ENCODE peak calls at places on chromosomes 13 and 19, in four cellular contexts. J is mesendoderm, G is mammary epithelial cell, L is hepatocyte. K is an unnamed sample. For H3K4me1, the result is how much of the 10 kb centered on the place peaks cover.

GRCh38 chr19:47404334-47405196 is 14.8 kb downstream of the MEIS3 start:
- DNase-seq in L (no peak), G (no peak), J (no peak), K (no peak)

GRCh38 chr19:5048727-5049553 is 80.0 kb downstream of the KDM4B start:
- DNase-seq in G (no peak), J (peak), L (peak), K (no peak)

GRCh38 chr13:78777973-78778372 is 119.0 kb upstream of the OBI1 start:
- DNase-seq in L (no peak), G (no peak), J (no peak), K (no peak)

GRCh38 chr19:46218160-46218559 is 11.4 kb upstream of the IGFL1 start:
- DNase-seq in J (peak), G (peak), L (peak), K (peak)

GRCh38 chr19:38326591-38326990 is 6.9 kb downstream of the KCNK6 start:
- DNase-seq in J (no peak), G (no peak), L (no peak), K (no peak)

GRCh38 chr19:33420821-33421220 is 47.3 kb downstream of the CEBPG start:
- DNase-seq in J (no peak), G (no peak), L (no peak), K (peak)

GRCh38 chr13:95367309-95367843 is 66.1 kb upstream of the ABCC4 start:
- DNase-seq in J (no peak), G (no peak), L (no peak), K (no peak)

GRCh38 chr13:49690133-49690989 is 925 bp downstream of the EBPL start:
- DNase-seq in L (peak), G (peak), J (peak), K (no peak)

GRCh38 chr19:34766386-34766785 is 6.6 kb downstream of the ZNF599 start:
- DNase-seq in L (no peak), G (no peak), J (no peak), K (no peak)

GRCh38 chr13:114149774-114150740 is 17.6 kb upstream of the RASA3 start:
- DNase-seq in J (no peak), G (no peak), L (no peak), K (peak)
- H3K4me1 ChIP-seq in J (under half), G (under half), L (under half), K (under half)

DNA sequence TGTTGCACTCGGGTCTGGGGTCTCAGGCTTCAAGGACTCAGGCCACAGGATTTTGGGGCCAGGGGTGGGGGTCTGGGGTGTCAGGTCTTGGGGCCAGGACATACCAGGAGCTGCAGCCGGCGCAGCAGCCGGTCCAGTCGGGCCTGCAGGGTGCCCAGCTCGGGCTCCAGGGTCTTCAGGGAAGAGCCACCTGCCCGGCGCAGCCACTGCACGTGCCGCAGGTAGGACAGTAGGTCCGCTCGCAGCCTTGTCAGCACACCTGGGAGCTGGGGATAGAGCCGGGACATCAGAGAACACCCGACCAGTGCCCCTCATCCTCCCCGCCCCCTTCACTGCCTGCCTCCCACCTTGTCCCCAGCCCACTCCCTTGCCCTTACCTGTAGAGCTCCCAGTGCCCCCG is 2.2 kb downstream of the IL11 start:
- DNase-seq in G (no peak), L (no peak), J (no peak), K (peak)
- H3K4me1 ChIP-seq in G (under half), L (under half), J (under half), K (under half)

DNA sequence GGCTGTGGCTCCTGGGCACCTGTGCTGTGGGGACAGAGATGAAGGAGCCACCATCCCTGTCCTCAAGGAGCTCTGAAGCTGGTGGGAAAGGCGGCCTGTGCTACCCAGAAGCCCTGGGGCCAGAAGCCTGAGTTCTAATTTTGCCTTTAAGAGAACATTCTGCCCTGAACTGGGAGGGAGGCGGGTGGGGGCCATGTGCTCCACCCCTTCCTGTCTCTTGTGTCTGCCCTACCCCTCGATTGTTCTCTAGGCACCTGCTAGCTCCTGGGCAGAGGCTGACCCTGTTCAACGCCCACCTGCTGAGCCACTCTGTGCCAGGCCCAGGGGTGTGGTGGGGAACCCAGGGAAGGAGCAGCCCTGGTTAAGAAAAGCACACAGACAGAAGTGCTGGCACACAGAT is 5.9 kb downstream of the TRAPPC6A start:
- DNase-seq in L (no peak), J (no peak), G (no peak), K (no peak)
- H3K4me1 ChIP-seq in L (under half), J (under half), G (under half), K (under half)

GRCh38 chr13:40192516-40193257 is 473.8 kb downstream of the FOXO1 start:
- DNase-seq in G (no peak), L (no peak), J (no peak), K (no peak)
- H3K4me1 ChIP-seq in G (under half), L (under half), J (under half), K (under half)

DNA sequence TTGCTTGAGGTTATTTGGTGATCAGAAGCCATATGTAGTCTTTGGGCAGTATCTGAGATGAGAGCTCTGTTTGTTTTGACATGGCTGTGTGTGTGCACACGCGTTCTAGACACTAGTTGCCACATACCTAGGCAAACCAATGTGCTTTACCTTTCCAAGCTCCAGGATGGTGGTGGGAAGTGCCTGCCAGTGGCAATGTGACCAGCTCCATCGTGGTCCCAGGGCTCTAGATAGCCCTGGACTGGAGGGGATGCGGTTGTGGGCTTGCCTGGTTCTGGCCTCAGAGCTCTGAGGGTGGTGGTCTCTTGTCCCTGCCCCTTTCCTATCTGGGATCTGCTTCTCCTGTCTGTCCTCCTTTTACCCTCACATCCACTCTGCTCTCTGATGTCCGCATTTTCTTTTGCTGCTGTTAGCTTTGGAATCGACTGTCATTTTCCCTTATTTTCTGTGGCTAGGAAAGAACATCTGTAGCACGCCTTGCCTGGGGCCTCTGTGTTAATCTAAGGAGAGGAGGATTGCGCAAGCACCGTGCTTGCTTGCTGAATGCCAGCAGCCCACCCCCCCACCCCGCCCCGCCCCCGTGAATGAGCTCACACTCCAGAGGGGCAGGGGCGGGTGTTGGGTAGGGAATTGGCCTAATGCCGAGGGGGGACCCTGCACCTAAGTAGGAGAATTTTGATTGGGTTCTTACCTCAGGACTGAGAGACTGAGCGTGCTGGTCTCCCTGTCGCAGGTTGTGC is 89.5 kb downstream of the ARHGEF7 start:
- DNase-seq in J (peak), G (peak), L (peak), K (no peak)
- H3K4me1 ChIP-seq in J (under half), G (under half), L (under half), K (under half)

K was measured in kidney.